ENCODE peak calls at places on chromosomes 11 and 22, in ten cellular contexts. N is heart left ventricle, I is pancreas, D is Peyer's patch, A is psoas muscle, T is tibial nerve, R is A673, H is dorsolateral prefrontal cortex, L is fibroblast of lung, E is GM23338. X is an unnamed sample.

GRCh38 chr11:134022748-134023147 is 46.1 kb upstream of the JAM3 start:
- DNase-seq in N (no peak), I (no peak), D (no peak), A (no peak), T (no peak), R (no peak), H (no peak), L (no peak), E (no peak), X (no peak)

GRCh38 chr11:128716661-128717210 is 22.9 kb downstream of the FLI1 start:
- DNase-seq in N (no peak), I (no peak), D (peak; percentile 78), A (no peak), T (no peak), R (no peak), H (no peak), L (peak; percentile 13), E (peak; percentile 18), X (peak; percentile 38)

GRCh38 chr11:69437001-69437875 is 44.2 kb upstream of the LINC01488 start:
- DNase-seq in N (no peak), I (no peak), D (no peak), A (no peak), T (no peak), R (no peak), H (no peak), L (no peak), E (peak; percentile 55), X (no peak)

GRCh38 chr11:69198891-69199582 is 43.3 kb downstream of the SMIM38 start:
- DNase-seq in N (no peak), I (no peak), D (no peak), A (no peak), T (no peak), R (no peak), H (no peak), L (no peak), E (no peak), X (no peak)

GRCh38 chr11:46361283-46362145 is 14.3 kb downstream of the DGKZ start:
- DNase-seq in N (peak; percentile 85), I (peak; percentile 65), D (peak; percentile 72), A (peak; percentile 80), T (no peak), R (peak; percentile 97), H (peak; percentile 79), L (peak; percentile 56), E (no peak), X (peak; percentile 66)

GRCh38 chr22:37564111-37564711 is 3.9 kb downstream of the CDC42EP1 start:
- DNase-seq in N (no peak), I (no peak), D (no peak), A (no peak), T (no peak), R (no peak), H (no peak), L (peak; percentile 39), E (no peak), X (no peak)

GRCh38 chr22:30301995-30302809 is 12.9 kb upstream of the CASTOR1 start:
- DNase-seq in N (peak; percentile 65), I (no peak), D (peak; percentile 81), A (no peak), T (no peak), R (no peak), H (no peak), L (peak; percentile 86), E (no peak), X (no peak)

GRCh38 chr11:29093416-29093815 is 923.4 kb downstream of the KCNA4 start:
- DNase-seq in N (no peak), I (no peak), D (no peak), A (no peak), T (no peak), R (no peak), H (no peak), L (peak; percentile 11), E (no peak), X (no peak)

GRCh38 chr11:120629407-120629806 is 117.9 kb downstream of the GRIK4 start:
- DNase-seq in N (no peak), I (no peak), D (no peak), A (no peak), T (no peak), R (no peak), H (no peak), L (no peak), E (peak; percentile 66), X (no peak)

GRCh38 chr11:131056036-131056435 is 139.8 kb upstream of the SNX19 start:
- DNase-seq in N (no peak), I (no peak), D (no peak), A (no peak), T (no peak), R (no peak), H (no peak), L (no peak), E (no peak), X (no peak)

GRCh38 chr11:114091791-114092397 is 32.4 kb downstream of the ZBTB16 start:
- DNase-seq in N (no peak), I (no peak), D (no peak), A (no peak), T (no peak), R (no peak), H (no peak), L (no peak), E (no peak), X (no peak)

DNA sequence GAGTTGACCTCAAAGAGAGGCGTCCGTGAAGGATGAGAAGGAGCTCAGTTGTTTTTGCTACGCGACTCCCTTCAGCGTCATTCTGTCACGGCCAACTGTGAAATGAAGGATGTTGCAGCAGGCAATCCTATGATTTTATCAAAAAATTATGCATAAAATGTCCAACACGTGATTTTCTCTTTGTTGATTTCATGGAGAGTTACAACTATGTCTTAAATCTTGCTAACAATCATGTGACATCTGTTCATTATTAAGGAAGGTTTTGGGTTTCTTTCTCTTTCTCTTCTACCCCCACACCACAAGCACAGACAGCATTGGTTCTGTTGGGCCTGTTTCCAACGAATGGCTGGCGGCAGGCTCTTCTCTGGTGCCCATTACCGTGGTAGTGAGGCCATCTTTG is 3.7 kb downstream of the KRTAP5-4 start:
- DNase-seq in N (no peak), I (no peak), D (no peak), A (no peak), T (no peak), R (no peak), H (no peak), L (no peak), E (no peak), X (no peak)
- H3K27me3 ChIP-seq in N (no peaks in the 10 kb centered on the region), I (no peaks in the 10 kb centered on the region), D (no peaks in the 10 kb centered on the region), A (peaks cover 4% of the 10 kb centered on the region), T (no peaks in the 10 kb centered on the region), R (no peaks in the 10 kb centered on the region), H (no peaks in the 10 kb centered on the region), L (no peaks in the 10 kb centered on the region), E (no peaks in the 10 kb centered on the region), X (peaks cover 3% of the 10 kb centered on the region)

DNA sequence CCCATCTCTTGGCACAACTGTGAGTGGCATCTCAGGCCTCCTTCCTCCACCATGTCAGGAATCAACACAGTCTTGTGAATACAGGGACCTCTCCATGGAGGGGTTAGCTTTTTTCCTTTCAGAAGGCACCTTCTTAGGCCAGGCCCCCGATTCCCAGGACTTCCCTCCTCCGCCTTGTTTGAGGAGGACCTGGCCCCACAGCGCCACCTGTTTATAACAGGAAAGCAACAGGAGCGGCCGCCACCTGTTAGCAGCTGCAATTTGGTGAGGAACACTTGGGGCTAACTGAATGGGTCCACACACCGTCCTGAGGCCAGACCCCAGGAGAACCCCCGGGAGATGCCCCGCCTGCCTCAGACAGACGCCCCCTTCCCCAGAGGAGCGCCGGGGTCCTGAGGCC is 3.8 kb upstream of the PKP3 start:
- DNase-seq in N (no peak), I (peak; percentile 71), D (peak; percentile 65), A (no peak), T (no peak), R (no peak), H (no peak), L (no peak), E (peak; percentile 88), X (no peak)
- TF ChIP-seq CTCF in N (no peak), I (no peak), D (no peak), A (no peak), T (no peak), R (peak; percentile 12), H (no peak), L (no peak), E (peak; percentile 75), X (no peak)

GRCh38 chr11:126339866-126340434 is 15.5 kb upstream of the ST3GAL4 start:
- DNase-seq in N (peak; percentile 85), I (no peak), D (peak; percentile 61), A (peak; percentile 80), T (peak; percentile 72), R (no peak), H (no peak), L (peak; percentile 77), E (no peak), X (no peak)

GRCh38 chr11:126341760-126342161 is 13.7 kb upstream of the ST3GAL4 start:
- DNase-seq in N (peak; percentile 16), I (no peak), D (no peak), A (no peak), T (no peak), R (peak; percentile 94), H (no peak), L (peak; percentile 73), E (no peak), X (no peak)

GRCh38 chr11:126343051-126343450 is 12.4 kb upstream of the ST3GAL4 start:
- DNase-seq in N (peak; percentile 26), I (no peak), D (no peak), A (no peak), T (no peak), R (no peak), H (no peak), L (no peak), E (no peak), X (no peak)

GRCh38 chr11:126339073-126339865 is 16.2 kb upstream of the ST3GAL4 start:
- DNase-seq in N (peak; percentile 3), I (peak; percentile 46), D (no peak), A (no peak), T (no peak), R (no peak), H (no peak), L (no peak), E (no peak), X (no peak)

GRCh38 chr11:126340960-126341709 is 14.4 kb upstream of the ST3GAL4 start:
- DNase-seq in N (peak; percentile 1), I (no peak), D (no peak), A (no peak), T (no peak), R (peak; percentile 23), H (no peak), L (no peak), E (no peak), X (no peak)
- H3K27ac ChIP-seq in N (peak overlapping the region; percentile 68), I (no peak overlapping the region), D (no peak overlapping the region), A (peak overlapping the region; percentile 20), T (peak overlapping the region; percentile 57), R (peak overlapping the region; percentile 63), H (no peak overlapping the region), L (no peak overlapping the region), E (no peak overlapping the region), X (no peak overlapping the region)

GRCh38 chr11:115905331-115905730 is 401.1 kb upstream of the CADM1 start:
- DNase-seq in N (no peak), I (no peak), D (no peak), A (no peak), T (no peak), R (no peak), H (no peak), L (peak; percentile 40), E (no peak), X (no peak)

GRCh38 chr11:115911656-115912055 is 407.4 kb upstream of the CADM1 start:
- DNase-seq in N (no peak), I (no peak), D (no peak), A (no peak), T (no peak), R (peak; percentile 36), H (no peak), L (no peak), E (no peak), X (no peak)

GRCh38 chr11:115912484-115912945 is 408.3 kb upstream of the CADM1 start:
- DNase-seq in N (no peak), I (no peak), D (no peak), A (no peak), T (no peak), R (no peak), H (no peak), L (no peak), E (peak; percentile 62), X (no peak)

GRCh38 chr11:115910379-115910778 is 406.2 kb upstream of the CADM1 start:
- DNase-seq in N (no peak), I (no peak), D (no peak), A (no peak), T (no peak), R (no peak), H (no peak), L (peak; percentile 45), E (no peak), X (no peak)
- H3K27me3 ChIP-seq in N (no peaks in the 10 kb centered on the region), I (no peaks in the 10 kb centered on the region), D (no peaks in the 10 kb centered on the region), A (peaks cover 4% of the 10 kb centered on the region), T (no peaks in the 10 kb centered on the region), R (no peaks in the 10 kb centered on the region), H (peaks cover 8% of the 10 kb centered on the region), L (no peaks in the 10 kb centered on the region), E (no peaks in the 10 kb centered on the region), X (no peaks in the 10 kb centered on the region)

X was measured in CD4-positive, alpha-beta T cell.